ENCODE peak calls at places on chromosomes 1 and 21, in seven cellular contexts. J is dorsolateral prefrontal cortex, U is sigmoid colon, A is upper lobe of right lung, G is pancreas, F is kidney epithelial cell, O is epithelial cell of proximal tubule. W is an unnamed sample.

GRCh38 chr1:169326644-169327316 is 40.8 kb downstream of the NME7 start:
- DNase-seq in J (no peak), U (no peak), A (no peak), G (no peak), F (no peak), O (peak; percentile 48), W (no peak)

GRCh38 chr1:222894331-222894730 is 79.5 kb downstream of the DISP1 start:
- DNase-seq in J (no peak), U (no peak), A (no peak), G (no peak), F (no peak), O (no peak), W (no peak)

GRCh38 chr1:67052741-67053534 is 1.0 kb downstream of the SLC35D1 start:
- DNase-seq in J (peak; percentile 34), U (peak; percentile 69), A (peak; percentile 65), G (peak; percentile 13), F (no peak), O (no peak), W (peak; percentile 80)

GRCh38 chr1:75611014-75611413 is at the start of gene SLC44A5:
- DNase-seq in J (no peak), U (no peak), A (no peak), G (no peak), F (no peak), O (no peak), W (no peak)

GRCh38 chr1:227919916-227920315 is 27.8 kb downstream of the WNT9A start:
- DNase-seq in J (peak; percentile 50), U (no peak), A (no peak), G (no peak), F (no peak), O (no peak), W (no peak)

GRCh38 chr1:157194739-157195520 is 56.7 kb upstream of the ETV3 start:
- DNase-seq in J (no peak), U (peak; percentile 49), A (no peak), G (no peak), F (no peak), O (no peak), W (no peak)

GRCh38 chr21:43956019-43956666 is 56.0 kb upstream of the TRAPPC10 start:
- DNase-seq in J (no peak), U (no peak), A (no peak), G (no peak), F (no peak), O (no peak), W (no peak)

GRCh38 chr1:245092638-245092976 is 62.2 kb upstream of the KIF26B start:
- DNase-seq in J (no peak), U (no peak), A (no peak), G (no peak), F (no peak), O (no peak), W (no peak)

GRCh38 chr1:116503535-116504307 is 67.1 kb downstream of the CD58 start:
- DNase-seq in J (no peak), U (no peak), A (no peak), G (no peak), F (no peak), O (no peak), W (no peak)

GRCh38 chr1:190416239-190416638 is 61.4 kb downstream of the BRINP3 start:
- DNase-seq in J (no peak), U (no peak), A (no peak), G (no peak), F (no peak), O (no peak), W (no peak)

DNA sequence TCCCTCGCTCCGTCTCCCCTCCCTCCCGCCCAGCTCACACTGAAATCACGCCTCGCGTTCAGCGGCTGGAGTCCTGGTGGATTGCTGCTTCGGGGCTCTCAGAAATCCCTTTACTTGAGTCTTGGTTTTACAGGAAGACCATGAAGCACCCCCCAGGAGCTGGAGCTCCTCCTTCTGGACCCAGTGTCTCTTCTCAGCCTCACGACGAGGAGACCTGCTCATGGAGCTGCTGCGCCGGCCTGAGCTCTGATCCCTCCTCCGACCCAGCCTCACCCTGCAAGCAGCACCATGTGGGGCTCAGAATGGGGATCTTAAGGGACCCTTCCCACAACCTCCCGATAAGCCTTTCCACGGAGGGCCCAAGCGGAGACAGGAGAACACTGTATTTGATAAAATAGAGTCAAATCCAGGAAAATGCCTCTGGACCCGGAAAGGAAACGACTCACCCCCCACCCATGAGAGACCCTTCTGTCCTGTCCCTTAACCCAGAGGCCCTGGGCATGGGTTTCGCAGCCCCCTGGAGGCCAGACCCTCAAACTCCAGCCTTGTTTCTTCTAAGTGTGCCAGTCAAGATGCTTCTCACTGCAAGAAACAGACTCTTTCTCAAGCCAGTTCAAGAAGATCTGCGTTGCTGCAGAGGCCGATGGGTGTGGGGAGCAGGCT is 26.0 kb downstream of the PDE9A start:
- DNase-seq in J (no peak), U (no peak), A (no peak), G (no peak), F (no peak), O (no peak), W (no peak)
- TF ChIP-seq CTCF in J (no peak), U (no peak), A (no peak), G (no peak), F (no peak), O (no peak), W (no peak)

GRCh38 chr1:1164701-1165451 is 8.8 kb upstream of the TTLL10 start:
- DNase-seq in J (no peak), U (no peak), A (no peak), G (peak; percentile 78), F (peak; percentile 68), O (peak; percentile 64), W (no peak)

GRCh38 chr1:1165485-1165884 is 8.2 kb upstream of the TTLL10 start:
- DNase-seq in J (no peak), U (no peak), A (no peak), G (peak; percentile 45), F (no peak), O (no peak), W (no peak)

GRCh38 chr1:1162597-1163537 is 10.8 kb upstream of the TTLL10 start:
- DNase-seq in J (no peak), U (no peak), A (peak; percentile 93), G (peak; percentile 93), F (no peak), O (no peak), W (peak; percentile 92)

GRCh38 chr1:1163538-1164070 is 10.1 kb upstream of the TTLL10 start:
- DNase-seq in J (no peak), U (no peak), A (no peak), G (no peak), F (no peak), O (no peak), W (no peak)

GRCh38 chr1:1164361-1164700 is 9.3 kb upstream of the TTLL10 start:
- DNase-seq in J (no peak), U (no peak), A (no peak), G (no peak), F (no peak), O (no peak), W (no peak)
- H3K4me3 ChIP-seq in J (no peak overlapping the region), U (no peak overlapping the region), A (peak overlapping the region; percentile 48), G (peak overlapping the region; percentile 50), F (peak overlapping the region; percentile 63), O (peak overlapping the region; percentile 88), W (peak overlapping the region; percentile 74)

DNA sequence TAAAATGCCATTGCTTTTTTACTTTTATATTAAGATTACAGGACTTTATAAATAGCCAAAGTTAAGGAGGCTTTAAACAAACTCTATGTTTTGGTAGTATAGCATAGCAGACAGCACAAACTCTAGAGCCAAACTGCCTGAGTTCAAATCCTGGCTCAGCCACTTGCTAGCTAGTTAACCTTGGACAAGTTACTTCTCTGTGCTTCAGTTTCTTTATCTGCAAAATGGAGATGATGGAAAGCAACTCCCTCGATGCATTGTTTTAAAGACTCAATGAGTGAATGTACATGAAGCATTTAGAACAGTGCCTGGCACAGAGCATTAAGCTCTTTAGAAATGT is 21.3 kb downstream of the C1QB start:
- DNase-seq in J (no peak), U (no peak), A (no peak), G (no peak), F (no peak), O (no peak), W (no peak)
- TF ChIP-seq CTCF in J (no peak), U (no peak), A (no peak), G (no peak), F (no peak), O (no peak), W (peak; percentile 58)

GRCh38 chr1:221071761-221072160 is 192.5 kb downstream of the HLX start:
- DNase-seq in J (no peak), U (no peak), A (no peak), G (no peak), F (no peak), O (no peak), W (no peak)

GRCh38 chr1:221074325-221074724 is 195.1 kb downstream of the HLX start:
- DNase-seq in J (no peak), U (no peak), A (no peak), G (no peak), F (no peak), O (peak; percentile 27), W (no peak)

GRCh38 chr1:221072214-221072613 is 193.0 kb downstream of the HLX start:
- DNase-seq in J (no peak), U (no peak), A (no peak), G (no peak), F (no peak), O (no peak), W (no peak)

GRCh38 chr1:221069956-221070355 is 190.7 kb downstream of the HLX start:
- DNase-seq in J (no peak), U (no peak), A (no peak), G (no peak), F (no peak), O (no peak), W (no peak)

DNA sequence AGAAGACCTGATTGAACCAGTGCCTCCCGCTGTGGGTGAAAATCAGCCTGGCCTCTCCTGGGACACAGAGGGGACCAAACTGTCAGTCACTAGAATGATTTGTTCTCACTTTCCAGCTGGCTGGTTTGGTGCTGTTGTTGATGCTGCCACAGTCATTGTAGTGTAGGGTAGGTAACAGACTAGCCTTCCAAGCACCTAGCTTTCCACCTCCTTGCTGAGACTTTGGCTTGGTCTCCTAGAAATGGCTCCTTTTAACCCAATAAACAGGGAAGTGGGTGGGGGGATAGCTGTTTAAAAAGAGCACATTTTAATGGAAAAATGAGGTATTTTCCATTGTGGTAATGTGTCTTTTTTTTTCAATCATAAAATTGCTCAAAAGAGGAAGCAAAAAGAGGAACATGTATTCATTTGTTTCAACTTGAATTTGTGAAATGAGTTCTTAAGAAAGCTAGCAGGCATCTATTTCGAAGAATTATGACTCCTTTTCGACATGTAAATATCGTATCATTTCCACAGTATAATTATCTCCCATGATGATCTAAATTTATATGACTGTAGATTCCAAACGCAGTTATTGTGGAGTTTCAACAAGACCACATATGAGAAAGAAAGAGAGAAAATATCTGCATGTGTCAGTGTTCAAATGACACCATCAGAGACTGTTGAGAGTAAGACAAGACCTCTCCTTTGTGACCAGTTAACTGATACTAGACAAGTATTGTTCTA is 190.1 kb downstream of the HLX start:
- DNase-seq in J (no peak), U (no peak), A (no peak), G (no peak), F (no peak), O (no peak), W (no peak)
- H3K4me3 ChIP-seq in J (no peak overlapping the region), U (no peak overlapping the region), A (no peak overlapping the region), G (no peak overlapping the region), F (no peak overlapping the region), O (no peak overlapping the region), W (no peak overlapping the region)

W was measured in RWPE2.